ENCODE peak calls at places on chromosomes 16 and 17, in eight cellular contexts. S, O, Q, H, J, N, C and G are unnamed samples.

GRCh38 chr16:2775317-2775716 is 1.8 kb downstream of the ELOB start:
- DNase-seq in S (no peak), O (no peak), Q (no peak), H (no peak), J (no peak), N (no peak), C (no peak), G (no peak)

GRCh38 chr16:76796978-76797377 is 394.0 kb upstream of the MON1B start:
- DNase-seq in S (no peak), O (no peak), Q (no peak), H (no peak), J (no peak), N (no peak), C (no peak), G (no peak)

GRCh38 chr17:81406117-81406953 is 11.1 kb downstream of the BAHCC1 start:
- DNase-seq in S (no peak), O (no peak), Q (no peak), H (no peak), J (no peak), N (no peak), C (no peak), G (no peak)

GRCh38 chr17:56688151-56688550 is 94.7 kb downstream of the NOG start:
- DNase-seq in S (no peak), O (no peak), Q (no peak), H (no peak), J (no peak), N (no peak), C (no peak), G (no peak)

GRCh38 chr17:142876-143784 is 5.8 kb downstream of the SCGB1C2 start:
- DNase-seq in S (no peak), O (no peak), Q (peak), H (no peak), J (no peak), N (no peak), C (no peak), G (no peak)

GRCh38 chr17:38333635-38334295 is 10.0 kb downstream of the GPR179 start:
- DNase-seq in S (peak), O (peak), Q (no peak), H (peak), J (peak), N (no peak), C (no peak), G (peak)

GRCh38 chr16:68368602-68368944 is 57.8 kb downstream of the PRMT7 start:
- DNase-seq in S (no peak), O (no peak), Q (no peak), H (no peak), J (no peak), N (no peak), C (no peak), G (no peak)

GRCh38 chr16:11806721-11807120 is 9.7 kb upstream of the ZC3H7A start:
- DNase-seq in S (no peak), O (no peak), Q (no peak), H (no peak), J (no peak), N (no peak), C (no peak), G (no peak)

GRCh38 chr16:471353-472198 is 46.1 kb downstream of the RAB11FIP3 start:
- DNase-seq in S (no peak), O (no peak), Q (no peak), H (no peak), J (no peak), N (no peak), C (no peak), G (no peak)

GRCh38 chr17:9568957-9569588 is 6.5 kb downstream of the STX8 start:
- DNase-seq in S (no peak), O (no peak), Q (no peak), H (no peak), J (no peak), N (no peak), C (no peak), G (no peak)

GRCh38 chr16:29641561-29641960 is 21.5 kb upstream of the SPN start:
- DNase-seq in S (peak), O (no peak), Q (no peak), H (peak), J (no peak), N (no peak), C (no peak), G (no peak)

GRCh38 chr16:12503201-12503600 is 300.5 kb downstream of the CPPED1 start:
- DNase-seq in S (no peak), O (no peak), Q (no peak), H (no peak), J (no peak), N (no peak), C (no peak), G (no peak)

GRCh38 chr17:41717408-41718286 is 5.5 kb downstream of the GAST start:
- DNase-seq in S (peak), O (no peak), Q (no peak), H (no peak), J (no peak), N (no peak), C (no peak), G (peak)

GRCh38 chr16:491225-491919 is 36.1 kb upstream of the CAPN15 start:
- DNase-seq in S (no peak), O (no peak), Q (no peak), H (no peak), J (no peak), N (no peak), C (no peak), G (no peak)

GRCh38 chr16:53817117-53817516 is 113.2 kb downstream of the FTO start:
- DNase-seq in S (peak), O (no peak), Q (no peak), H (no peak), J (peak), N (no peak), C (no peak), G (peak)